ENCODE peak calls at places on chromosome 11, in six cellular contexts. G, K, H, E, T and Q are unnamed samples. For H3K4me1 and H3K36me3, the result is how much of the 10 kb centered on the place peaks cover.

GRCh38 chr11:132134322-132134721 is 763.9 kb downstream of the NTM start:
- DNase-seq in T (no peak), K (no peak), E (no peak), H (no peak), G (no peak), Q (no peak)

GRCh38 chr11:111105566-111105965 is 140.0 kb upstream of the POU2AF2 start:
- DNase-seq in E (no peak), T (no peak), K (no peak), G (no peak), H (no peak), Q (no peak)

GRCh38 chr11:66069715-66070603 is at the start of gene PACS1:
- DNase-seq in K (peak), E (no peak), H (peak), G (peak), T (peak), Q (peak)

GRCh38 chr11:94706211-94706610 is 61.9 kb upstream of the AMOTL1 start:
- DNase-seq in G (no peak), K (no peak), T (no peak), E (no peak), H (peak), Q (no peak)

GRCh38 chr11:1509626-1510255 is 23.2 kb upstream of the MOB2 start:
- DNase-seq in K (no peak), T (no peak), E (no peak), H (no peak), G (no peak), Q (no peak)

GRCh38 chr11:105219269-105219668 is 79.7 kb upstream of the CARD18 start:
- DNase-seq in E (no peak), H (no peak), G (no peak), T (no peak), K (no peak), Q (no peak)

GRCh38 chr11:2747236-2748015 is 47.6 kb upstream of the KCNQ1OT1 start:
- DNase-seq in T (no peak), H (no peak), G (no peak), K (no peak), E (no peak), Q (peak)

GRCh38 chr11:83508804-83509203 is 222.6 kb upstream of the CCDC90B start:
- DNase-seq in H (no peak), T (no peak), G (peak), K (peak), E (no peak), Q (no peak)

GRCh38 chr11:9861860-9862725 is 198.2 kb downstream of the SWAP70 start:
- DNase-seq in T (peak), H (peak), E (peak), G (peak), K (peak), Q (no peak)

GRCh38 chr11:24132471-24132870 is 364.4 kb upstream of the LUZP2 start:
- DNase-seq in T (no peak), G (no peak), K (no peak), H (no peak), E (no peak), Q (no peak)

GRCh38 chr11:120400564-120401364 is 64.6 kb downstream of the ARHGEF12 start:
- DNase-seq in K (no peak), H (peak), T (no peak), E (peak), G (peak), Q (no peak)

GRCh38 chr11:101369835-101370234 is 214.0 kb downstream of the TRPC6 start:
- DNase-seq in T (no peak), K (no peak), E (no peak), G (no peak), H (no peak), Q (no peak)

GRCh38 chr11:94132152-94132558 is 3.5 kb downstream of the PANX1 start:
- DNase-seq in E (no peak), T (no peak), G (no peak), K (no peak), H (no peak), Q (no peak)

GRCh38 chr11:74464746-74465145 is 2.6 kb downstream of the KCNE3 start:
- DNase-seq in K (no peak), T (no peak), E (no peak), G (no peak), H (no peak), Q (no peak)

GRCh38 chr11:117716652-117717440 is 80.2 kb downstream of the DSCAML1 start:
- DNase-seq in G (no peak), T (no peak), K (no peak), E (no peak), H (no peak), Q (peak)

GRCh38 chr11:115222218-115222862 is 281.9 kb downstream of the CADM1 start:
- DNase-seq in T (no peak), E (peak), H (no peak), K (no peak), G (no peak), Q (no peak)

GRCh38 chr11:12845739-12846358 is 163.3 kb upstream of the RASSF10 start:
- DNase-seq in G (peak), T (peak), E (no peak), H (peak), K (no peak), Q (no peak)

GRCh38 chr11:118338637-118339061 is 3.9 kb downstream of the CD3D start:
- DNase-seq in G (peak), K (no peak), T (peak), E (no peak), H (no peak), Q (no peak)

GRCh38 chr11:87007938-87008337 is 29.8 kb upstream of the TMEM135 start:
- DNase-seq in K (no peak), E (no peak), H (no peak), G (no peak), T (no peak), Q (no peak)

GRCh38 chr11:76661306-76661751 is 9.2 kb downstream of the LRRC32 start:
- DNase-seq in K (no peak), G (no peak), H (no peak), T (no peak), E (no peak), Q (peak)

GRCh38 chr11:70481625-70482528 is 83.5 kb downstream of the CTTN start:
- DNase-seq in K (peak), T (peak), E (peak), G (no peak), H (no peak), Q (no peak)

GRCh38 chr11:117769530-117769929 is 27.5 kb downstream of the DSCAML1 start:
- DNase-seq in K (no peak), E (no peak), G (no peak), T (no peak), H (no peak), Q (no peak)

GRCh38 chr11:95922536-95923440 is 1.1 kb downstream of the MTMR2 start:
- DNase-seq in G (no peak), E (no peak), K (no peak), H (no peak), T (no peak), Q (no peak)

GRCh38 chr11:61510980-61511373 is 2.4 kb downstream of the LRRC10B start:
- DNase-seq in T (no peak), E (no peak), K (no peak), H (no peak), G (no peak), Q (no peak)

GRCh38 chr11:111718436-111719325 is 47.5 kb downstream of the PPP2R1B start:
- DNase-seq in T (peak), K (no peak), E (no peak), H (peak), G (peak), Q (no peak)

GRCh38 chr11:94574193-94574961 is 7.2 kb downstream of the PIWIL4 start:
- DNase-seq in K (no peak), G (no peak), E (no peak), H (no peak), T (no peak), Q (no peak)

GRCh38 chr11:75499423-75500305 is 26.1 kb downstream of the GDPD5 start:
- DNase-seq in E (no peak), H (no peak), G (peak), K (no peak), T (no peak), Q (no peak)

GRCh38 chr11:121356357-121356756 is 63.8 kb downstream of the SC5D start:
- DNase-seq in H (no peak), K (no peak), E (no peak), T (no peak), G (no peak), Q (no peak)

GRCh38 chr11:15104166-15104565 is 10.6 kb upstream of the INSC start:
- DNase-seq in H (no peak), T (no peak), E (no peak), G (no peak), K (no peak), Q (no peak)

GRCh38 chr11:68503792-68504191 is 43.2 kb downstream of the PPP6R3 start:
- DNase-seq in G (no peak), K (no peak), E (no peak), H (no peak), T (no peak), Q (peak)
- H3K4me1 ChIP-seq in G (under half), K (under half), E (under half), H (under half), T (under half), Q (half or more)

GRCh38 chr11:72314199-72314598 is 70.2 kb upstream of the PHOX2A start:
- DNase-seq in K (no peak), H (no peak), T (no peak), G (no peak), E (no peak), Q (no peak)

GRCh38 chr11:72317982-72318381 is 74.0 kb upstream of the PHOX2A start:
- DNase-seq in H (no peak), T (no peak), E (no peak), G (no peak), K (no peak), Q (no peak)

GRCh38 chr11:72319261-72319660 is 75.3 kb upstream of the PHOX2A start:
- DNase-seq in E (no peak), H (no peak), T (no peak), K (no peak), G (no peak), Q (no peak)

GRCh38 chr11:72314600-72315386 is 70.8 kb upstream of the PHOX2A start:
- DNase-seq in T (no peak), E (no peak), H (no peak), G (no peak), K (no peak), Q (no peak)

GRCh38 chr11:72316984-72317383 is 73.0 kb upstream of the PHOX2A start:
- DNase-seq in G (no peak), E (no peak), T (no peak), K (no peak), H (no peak), Q (no peak)
- H3K36me3 ChIP-seq in G (under half), E (under half), T (half or more), K (under half), H (under half), Q (under half)

GRCh38 chr11:45928535-45929215 is 6.2 kb downstream of the LARGE2 start:
- DNase-seq in T (no peak), H (no peak), E (no peak), G (no peak), K (no peak), Q (peak)

GRCh38 chr11:45930951-45931563 is 8.6 kb downstream of the LARGE2 start:
- DNase-seq in K (no peak), E (no peak), H (peak), G (no peak), T (no peak), Q (peak)

GRCh38 chr11:45930031-45930794 is 7.8 kb downstream of the LARGE2 start:
- DNase-seq in T (peak), G (no peak), K (no peak), H (no peak), E (no peak), Q (peak)

GRCh38 chr11:45927684-45928413 is 5.4 kb downstream of the LARGE2 start:
- DNase-seq in E (no peak), G (no peak), H (no peak), T (no peak), K (no peak), Q (peak)

DNA sequence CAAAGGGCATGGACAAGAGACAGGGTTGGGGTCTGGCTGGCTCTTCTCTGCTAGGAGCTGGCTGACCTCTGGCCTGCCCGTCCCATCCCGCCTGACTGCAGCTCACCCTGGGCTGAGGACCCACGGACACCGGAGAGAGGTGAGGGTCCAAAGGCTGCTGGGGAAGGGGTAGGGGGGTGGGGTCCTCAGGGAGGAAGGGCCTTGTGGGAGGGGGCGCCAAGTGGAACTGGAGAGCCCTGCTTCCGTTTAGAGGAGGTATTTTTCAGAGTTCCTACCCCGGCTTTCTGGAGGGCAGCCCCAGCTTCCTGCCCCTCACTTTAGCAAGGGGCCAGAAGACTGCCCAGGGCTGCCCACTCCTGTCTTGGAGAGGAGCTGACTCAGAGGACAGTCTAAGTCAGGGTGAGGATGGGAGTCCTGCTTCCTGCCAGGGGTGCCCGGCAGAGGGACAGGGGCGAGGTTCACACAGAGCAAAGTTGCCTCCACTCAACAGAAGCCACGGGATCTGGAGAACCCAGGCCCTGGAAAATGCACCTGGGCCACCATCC is 7.1 kb downstream of the LARGE2 start:
- DNase-seq in G (no peak), E (no peak), H (no peak), T (no peak), K (no peak), Q (peak)
- H3K4me1 ChIP-seq in G (under half), E (under half), H (under half), T (under half), K (under half), Q (under half)

GRCh38 chr11:68564261-68564660 is 103.7 kb downstream of the PPP6R3 start:
- DNase-seq in H (no peak), K (no peak), T (no peak), G (no peak), E (no peak), Q (no peak)
- H3K36me3 ChIP-seq in H (under half), K (under half), T (half or more), G (under half), E (under half), Q (half or more)

DNA sequence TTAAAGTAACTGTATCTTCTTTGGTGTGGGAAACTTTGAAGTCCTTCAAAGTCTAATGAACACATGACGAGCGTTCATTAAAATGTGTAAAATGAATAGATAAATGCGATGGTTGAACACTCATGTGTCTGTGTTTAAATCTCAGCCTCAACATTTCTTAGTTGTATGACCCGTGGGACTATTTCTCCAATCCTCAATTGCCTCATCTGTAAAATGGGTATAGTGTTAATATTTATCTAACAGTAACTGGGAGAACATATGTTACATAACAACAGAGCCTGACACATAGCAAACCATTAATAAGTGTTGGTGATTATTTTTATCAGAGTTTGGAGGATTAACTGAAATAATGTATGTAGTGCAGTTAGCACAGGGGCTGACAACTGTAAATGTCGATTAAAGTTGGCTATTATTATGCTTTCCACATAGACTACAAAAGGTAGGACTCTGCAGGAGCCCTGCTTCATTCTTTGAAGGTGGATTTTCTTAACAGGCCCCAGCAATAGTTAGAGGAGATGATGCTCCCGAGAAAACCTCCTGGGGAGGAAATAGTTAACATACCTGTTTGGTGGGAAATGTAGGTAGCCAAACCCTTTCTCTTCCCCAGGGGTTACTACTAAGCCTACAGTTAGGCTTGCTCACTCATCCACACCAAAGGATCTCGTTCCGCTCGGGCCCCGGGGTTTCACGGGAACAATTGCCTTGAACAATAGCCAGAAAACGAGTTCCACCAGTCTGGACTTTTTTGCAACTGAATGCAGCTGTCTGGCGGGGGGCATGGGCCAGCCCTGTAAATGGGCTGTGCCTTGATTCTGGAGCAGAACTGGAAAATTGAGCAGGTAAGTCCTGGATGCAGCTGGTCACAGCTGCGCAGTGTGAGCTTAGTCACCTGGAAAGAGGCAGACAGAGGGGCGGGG is 133.4 kb downstream of the DBX1 start:
- DNase-seq in H (no peak), K (no peak), E (no peak), G (peak), T (peak), Q (no peak)
- H3K4me1 ChIP-seq in H (under half), K (under half), E (under half), G (half or more), T (under half), Q (under half)

DNA sequence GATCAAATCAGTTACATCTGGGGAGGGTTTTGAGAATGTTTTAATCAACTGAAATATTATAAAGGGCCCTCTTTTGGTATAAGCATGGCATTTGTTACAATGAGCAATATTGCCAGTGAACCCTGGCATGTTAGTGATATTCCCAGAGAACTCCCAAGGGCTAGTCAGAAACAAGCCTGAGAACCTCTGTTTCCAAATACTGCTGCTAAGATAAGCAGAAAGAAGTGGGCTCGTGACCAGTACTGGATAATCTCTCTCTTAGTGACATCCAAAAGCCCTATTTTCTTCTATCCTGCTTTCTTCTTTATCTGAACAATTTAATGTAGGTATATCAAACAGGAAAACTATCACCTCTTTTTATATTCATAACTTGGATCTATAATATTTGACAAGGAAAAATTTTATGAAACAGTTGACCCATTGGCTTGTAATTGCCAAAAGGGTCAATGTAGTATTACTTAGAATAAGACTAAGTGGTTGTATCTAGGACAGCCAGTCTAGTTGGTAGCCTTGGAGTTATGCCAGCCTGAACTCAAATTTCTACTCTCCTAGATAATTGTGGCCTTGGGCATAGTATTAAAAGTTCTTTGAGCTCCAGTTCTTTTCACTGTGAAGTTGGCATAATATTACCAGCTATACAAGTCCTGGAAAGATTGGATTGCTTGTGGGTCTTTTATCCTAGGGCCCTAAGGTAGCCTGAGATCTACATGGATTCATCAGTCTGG is 15.7 kb downstream of the CAT start:
- DNase-seq in H (no peak), K (no peak), T (no peak), E (no peak), G (no peak), Q (no peak)
- H3K36me3 ChIP-seq in H (under half), K (half or more), T (half or more), E (half or more), G (under half), Q (half or more)